ENCODE peak calls at places on chromosomes 16 and 17, in ten cellular contexts. X is A549, U is neural crest cell, K is heart right ventricle, T is IMR-90, B is lower leg skin, Y is esophagus muscularis mucosa, Z is fibroblast of mammary gland, D is ascending aorta, A is upper lobe of right lung. L is an unnamed sample.

GRCh38 chr17:27620721-27621120 is 10.3 kb upstream of the LGALS9 start:
- DNase-seq in Z (no peak), B (no peak), Y (no peak), K (no peak), A (no peak), T (no peak), X (no peak), U (no peak), D (no peak), L (no peak)

GRCh38 chr17:81295678-81296381 is 723 bp upstream of the SLC38A10 start:
- DNase-seq in Y (no peak), B (no peak), Z (peak), D (no peak), U (no peak), A (peak), X (peak), T (peak), K (no peak), L (no peak)

GRCh38 chr17:36657763-36658490 is 56.5 kb downstream of the MRM1 start:
- DNase-seq in Z (no peak), A (no peak), X (peak), D (no peak), Y (no peak), B (no peak), T (no peak), U (peak), K (no peak), L (peak)

GRCh38 chr16:84507011-84507982 is 2.8 kb upstream of the MEAK7 start:
- DNase-seq in X (no peak), Z (no peak), T (no peak), K (no peak), Y (no peak), U (no peak), D (no peak), B (peak), A (peak), L (no peak)

GRCh38 chr16:27239026-27239425 is 29.5 kb downstream of the NSMCE1 start:
- DNase-seq in Y (no peak), U (no peak), D (no peak), A (peak), K (no peak), X (no peak), Z (no peak), T (no peak), B (peak), L (no peak)

GRCh38 chr17:40648326-40648968 is 829 bp upstream of the SMARCE1 start:
- DNase-seq in K (no peak), D (no peak), U (peak), B (peak), Y (no peak), X (no peak), T (peak), A (no peak), Z (peak), L (peak)

GRCh38 chr16:18841833-18842525 is 40.6 kb upstream of the ARL6IP1 start:
- DNase-seq in X (no peak), U (no peak), B (no peak), A (no peak), Z (no peak), Y (no peak), T (no peak), D (no peak), K (no peak), L (no peak)

GRCh38 chr16:82609140-82609539 is 17.6 kb upstream of the CDH13 start:
- DNase-seq in A (no peak), Z (no peak), U (no peak), Y (no peak), T (no peak), B (no peak), K (peak), X (no peak), D (no peak), L (no peak)

GRCh38 chr17:62718420-62718819 is 89.7 kb downstream of the MARCHF10 start:
- DNase-seq in X (no peak), T (peak), U (no peak), B (peak), D (no peak), Z (peak), Y (no peak), K (no peak), A (no peak), L (no peak)

GRCh38 chr16:80298676-80299075 is 242.1 kb upstream of the DYNLRB2 start:
- DNase-seq in K (no peak), Y (no peak), A (no peak), X (no peak), Z (no peak), T (no peak), B (no peak), U (no peak), D (no peak), L (no peak)

GRCh38 chr16:4537376-4538066 is 1.1 kb downstream of the CDIP1 start:
- DNase-seq in Z (no peak), U (no peak), K (no peak), Y (no peak), B (peak), D (no peak), T (no peak), A (no peak), X (no peak), L (peak)

GRCh38 chr16:48617711-48618148 is 7.8 kb upstream of the N4BP1 start:
- DNase-seq in Y (no peak), K (peak), A (no peak), B (peak), Z (peak), X (no peak), U (no peak), T (peak), D (no peak), L (no peak)

GRCh38 chr17:63295288-63295687 is 150.8 kb downstream of the CYB561 start:
- DNase-seq in D (no peak), A (no peak), X (no peak), T (peak), Z (no peak), U (no peak), K (no peak), Y (no peak), B (no peak), L (no peak)

GRCh38 chr16:14405611-14406537 is 224.2 kb downstream of the PARN start:
- DNase-seq in A (no peak), Z (no peak), Y (no peak), T (no peak), K (no peak), B (peak), D (no peak), X (peak), U (peak), L (peak)

GRCh38 chr17:21689604-21690003 is 2.7 kb upstream of the KCNJ18 start:
- DNase-seq in Z (peak), Y (no peak), X (peak), U (no peak), A (no peak), D (no peak), B (no peak), T (peak), K (no peak), L (no peak)

GRCh38 chr16:2001456-2002355 is 7.9 kb downstream of the ZNF598 start:
- DNase-seq in B (no peak), X (no peak), T (no peak), K (no peak), D (no peak), U (no peak), A (no peak), Y (no peak), Z (no peak), L (no peak)

GRCh38 chr16:3582276-3583165 is 5.3 kb upstream of the NLRC3 start:
- DNase-seq in X (no peak), D (no peak), K (no peak), Z (no peak), B (no peak), Y (no peak), T (no peak), A (no peak), U (no peak), L (no peak)

GRCh38 chr16:82639666-82640336 is 13.0 kb downstream of the CDH13 start:
- DNase-seq in U (peak), Y (no peak), T (peak), X (peak), A (peak), D (no peak), Z (peak), B (no peak), K (peak), L (peak)

GRCh38 chr16:56662357-56663354 is 4.9 kb downstream of the MT1F start:
- DNase-seq in K (no peak), Z (no peak), D (no peak), Y (no peak), B (no peak), X (no peak), U (no peak), T (no peak), A (no peak), L (no peak)

GRCh38 chr16:87127061-87127765 is 190.0 kb downstream of the C16orf95 start:
- DNase-seq in X (no peak), K (peak), D (no peak), U (no peak), Z (no peak), T (peak), Y (no peak), A (no peak), B (peak), L (no peak)

GRCh38 chr16:49489686-49490320 is 116.2 kb downstream of the C16orf78 start:
- DNase-seq in D (no peak), T (no peak), U (no peak), Y (no peak), K (no peak), B (peak), Z (no peak), X (no peak), A (peak), L (peak)

GRCh38 chr17:50918933-50919296 is 52.8 kb upstream of the TOB1 start:
- DNase-seq in T (peak), D (no peak), Z (peak), Y (no peak), K (no peak), A (no peak), B (no peak), U (no peak), X (no peak), L (no peak)

GRCh38 chr17:33974276-33974675 is 280.8 kb upstream of the CCL2 start:
- DNase-seq in Y (no peak), U (no peak), D (no peak), Z (no peak), X (no peak), K (no peak), T (no peak), B (no peak), A (no peak), L (no peak)

GRCh38 chr17:6713918-6714271 is 726 bp upstream of the SLC13A5 start:
- DNase-seq in Z (no peak), Y (no peak), D (no peak), A (no peak), T (no peak), B (peak), K (no peak), U (no peak), X (no peak), L (peak)

GRCh38 chr17:40071720-40072480 is 9.1 kb downstream of the THRA start:
- DNase-seq in Y (peak), U (no peak), Z (no peak), B (peak), X (peak), T (no peak), D (no peak), A (peak), K (peak), L (no peak)

GRCh38 chr17:59387351-59388069 is 56.1 kb downstream of the YPEL2 start:
- DNase-seq in T (no peak), K (no peak), Y (no peak), X (no peak), A (no peak), D (no peak), B (no peak), Z (no peak), U (no peak), L (peak)
- TF ChIP-seq CTCF in T (no peak), K (no peak), Y (no peak), X (no peak), A (no peak), D (no peak), B (no peak), Z (no peak), U (no peak), L (no peak)

DNA sequence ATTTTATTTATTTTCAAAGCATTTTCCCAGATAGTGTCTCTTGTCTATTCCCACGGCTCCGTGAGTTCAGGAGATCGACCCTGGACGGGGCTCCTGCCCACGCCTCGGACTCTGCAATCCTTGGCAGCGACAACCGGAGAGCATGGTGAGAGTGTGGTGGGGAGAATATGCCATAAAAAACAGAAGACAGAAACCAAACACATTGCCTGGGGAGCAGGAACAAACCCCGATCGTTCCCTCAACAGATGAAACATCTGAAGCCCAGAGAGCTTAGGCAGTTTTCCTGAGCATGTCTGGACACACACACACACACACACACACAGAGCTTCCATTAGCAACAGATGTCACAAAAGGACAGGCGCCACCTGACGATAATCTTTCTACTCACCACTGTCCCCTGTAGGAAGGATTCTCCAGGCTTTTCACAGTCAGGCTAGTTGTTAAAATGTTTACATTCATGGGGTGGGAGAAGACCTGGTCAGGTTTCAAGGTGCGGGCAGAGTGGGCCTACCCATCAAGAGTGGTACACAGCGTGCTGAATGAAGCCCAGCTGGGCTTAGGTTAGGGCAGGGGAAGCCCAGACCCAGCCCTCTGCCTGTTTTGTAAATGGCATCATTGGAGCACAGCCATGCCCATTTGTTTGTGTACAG is 230.4 kb upstream of the TNRC6C start:
- DNase-seq in Z (peak), Y (peak), X (peak), B (peak), U (no peak), T (no peak), D (no peak), K (peak), A (no peak), L (no peak)
- TF ChIP-seq CTCF in Z (peak), Y (no peak), X (no peak), B (no peak), U (peak), T (no peak), D (no peak), K (peak), A (no peak), L (no peak)

GRCh38 chr16:67233596-67233995 is 6.7 kb downstream of the TMEM208 start:
- DNase-seq in Z (no peak), D (no peak), T (no peak), B (no peak), A (no peak), U (no peak), K (no peak), Y (no peak), X (no peak), L (no peak)
- TF ChIP-seq CTCF in Z (no peak), D (no peak), T (no peak), B (no peak), A (no peak), U (no peak), K (no peak), Y (no peak), X (no peak), L (no peak)

DNA sequence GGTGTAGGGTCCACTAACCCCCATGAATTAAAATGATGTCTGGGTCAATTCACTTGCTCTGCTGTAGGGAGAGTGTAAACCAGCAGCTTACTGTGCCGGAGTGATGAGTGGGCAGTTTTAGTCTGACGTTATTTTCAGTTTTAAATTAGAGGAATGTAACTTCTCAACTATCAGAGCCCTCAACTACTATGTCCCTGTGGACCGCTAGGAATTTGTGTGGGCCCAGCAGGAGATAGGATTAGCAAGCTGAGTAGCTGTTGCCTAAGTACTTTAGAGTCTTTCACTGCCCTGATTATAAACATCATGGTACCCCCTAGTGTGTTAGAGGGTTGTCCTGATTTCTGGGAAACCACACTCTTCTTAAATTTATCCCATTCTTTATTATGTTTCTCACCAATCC is 11.4 kb downstream of the MARVELD3 start:
- DNase-seq in A (no peak), Y (no peak), B (no peak), Z (peak), U (no peak), D (no peak), X (no peak), T (peak), K (no peak), L (no peak)
- TF ChIP-seq CTCF in A (no peak), Y (no peak), B (no peak), Z (no peak), U (no peak), D (no peak), X (no peak), T (no peak), K (no peak), L (no peak)

DNA sequence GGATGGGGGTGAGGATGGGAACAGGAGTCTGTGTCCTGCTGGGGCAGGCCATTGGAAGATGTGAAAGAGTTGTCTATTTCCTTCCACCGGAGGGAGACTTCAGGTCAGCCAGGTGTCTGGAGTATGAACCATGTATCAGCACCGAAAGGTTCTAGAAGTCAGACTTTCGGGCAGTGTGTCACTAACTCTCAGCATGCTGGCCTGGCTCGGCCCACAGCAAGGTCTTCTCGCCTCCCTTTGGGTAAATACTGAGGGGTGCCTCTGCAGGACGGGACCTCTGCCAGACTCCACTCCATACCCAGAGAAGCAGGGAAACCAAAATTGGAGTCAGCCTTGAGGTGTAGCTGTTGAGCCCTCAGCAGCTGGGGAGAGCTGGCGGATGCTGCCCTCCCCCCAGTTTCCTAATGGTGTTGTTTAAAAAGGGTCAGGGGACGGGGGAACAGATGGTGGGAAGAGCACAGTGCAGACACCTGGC is 507 bp downstream of the CIITA start:
- DNase-seq in K (no peak), Y (no peak), Z (no peak), X (no peak), T (no peak), B (no peak), D (no peak), U (no peak), A (peak), L (no peak)
- TF ChIP-seq CTCF in K (no peak), Y (no peak), Z (no peak), X (no peak), T (no peak), B (no peak), D (no peak), U (no peak), A (no peak), L (no peak)

GRCh38 chr17:18038149-18038850 is 668 bp downstream of the ATPAF2 start:
- DNase-seq in Z (no peak), A (no peak), D (no peak), X (no peak), U (no peak), Y (no peak), T (peak), K (no peak), B (no peak), L (no peak)

GRCh38 chr17:18039535-18040286 is 503 bp downstream of the GID4 start:
- DNase-seq in Y (no peak), Z (no peak), D (no peak), A (peak), B (peak), T (no peak), U (no peak), X (peak), K (no peak), L (peak)

GRCh38 chr17:18040287-18040858 is 1.2 kb downstream of the GID4 start:
- DNase-seq in T (no peak), D (no peak), B (no peak), X (no peak), A (no peak), Z (no peak), U (no peak), Y (no peak), K (no peak), L (peak)

GRCh38 chr17:18037482-18037881 is 1.5 kb downstream of the ATPAF2 start:
- DNase-seq in X (no peak), B (no peak), T (no peak), U (no peak), K (no peak), D (no peak), Z (no peak), Y (no peak), A (no peak), L (no peak)

DNA sequence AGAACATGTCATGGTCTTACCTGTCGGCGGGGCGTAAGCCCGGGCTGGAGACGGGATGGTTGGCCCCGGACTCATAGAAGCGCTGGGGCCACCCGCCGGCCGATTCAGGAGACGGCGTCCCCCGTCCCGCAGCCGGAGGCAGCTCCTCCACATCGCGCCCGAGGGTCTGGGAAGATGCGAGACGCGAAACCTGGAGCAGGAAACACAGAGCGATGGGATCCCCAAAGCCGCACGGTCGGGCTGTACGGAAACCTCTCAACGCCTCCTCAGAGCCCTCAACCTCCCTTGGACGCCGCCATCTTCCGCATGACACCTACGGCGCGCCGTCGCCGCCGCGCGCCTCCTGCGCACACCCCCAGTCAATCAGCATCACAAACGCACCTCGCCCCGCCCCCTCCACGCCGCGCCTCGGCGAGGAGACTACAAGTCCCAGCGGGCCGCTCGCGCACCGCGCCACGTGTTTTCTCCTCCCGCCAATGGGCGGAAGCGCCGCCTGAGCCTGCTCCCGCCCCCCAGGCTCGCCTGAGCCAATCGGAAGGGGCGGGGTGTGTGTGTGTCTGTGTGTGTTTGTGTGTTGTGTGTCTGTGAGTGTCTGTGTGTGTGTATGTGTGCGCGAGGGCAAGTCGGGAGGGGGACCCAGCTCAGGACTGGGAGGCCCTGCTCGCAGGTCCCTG is at the start of the genes ATPAF2 and GID4:
- DNase-seq in B (peak), U (peak), X (peak), Y (peak), Z (peak), T (peak), D (peak), K (peak), A (peak), L (peak)
- TF ChIP-seq CTCF in B (no peak), U (peak), X (peak), Y (no peak), Z (no peak), T (no peak), D (no peak), K (no peak), A (no peak), L (no peak)

GRCh38 chr17:48162946-48163506 is 55.5 kb downstream of the SNX11 start:
- DNase-seq in B (no peak), Y (no peak), K (no peak), Z (no peak), A (no peak), U (no peak), D (no peak), T (no peak), X (peak), L (no peak)

GRCh38 chr17:48161127-48161905 is 53.8 kb downstream of the SNX11 start:
- DNase-seq in A (no peak), B (no peak), Y (no peak), X (no peak), D (no peak), K (no peak), Z (no peak), T (no peak), U (no peak), L (no peak)

GRCh38 chr17:48162305-48162934 is 54.9 kb downstream of the SNX11 start:
- DNase-seq in B (no peak), U (no peak), X (peak), T (no peak), Y (no peak), D (no peak), K (no peak), A (no peak), Z (no peak), L (no peak)

GRCh38 chr17:48160177-48160967 is 52.8 kb downstream of the SNX11 start:
- DNase-seq in T (no peak), A (no peak), B (no peak), D (no peak), K (no peak), Y (no peak), U (no peak), Z (no peak), X (no peak), L (no peak)

GRCh38 chr17:48163809-48164208 is 56.2 kb downstream of the SNX11 start:
- DNase-seq in Y (no peak), U (no peak), K (no peak), D (no peak), B (no peak), Z (no peak), X (no peak), A (no peak), T (no peak), L (no peak)
- TF ChIP-seq CTCF in Y (no peak), U (no peak), K (no peak), D (no peak), B (no peak), Z (no peak), X (peak), A (no peak), T (no peak), L (no peak)

GRCh38 chr17:58728831-58729230 is 26.8 kb upstream of the PPM1E start:
- DNase-seq in D (no peak), Y (no peak), K (no peak), B (no peak), U (no peak), A (no peak), T (peak), X (no peak), Z (peak), L (no peak)
- TF ChIP-seq CTCF in D (no peak), Y (no peak), K (no peak), B (no peak), U (no peak), A (no peak), T (no peak), X (no peak), Z (no peak), L (no peak)

GRCh38 chr16:15457958-15458357 is 23.6 kb downstream of the BMERB1 start:
- DNase-seq in K (no peak), B (no peak), X (no peak), A (no peak), Y (no peak), D (no peak), U (no peak), T (no peak), Z (no peak), L (no peak)
- TF ChIP-seq CTCF in K (no peak), B (no peak), X (no peak), A (no peak), Y (no peak), D (no peak), U (no peak), T (no peak), Z (no peak), L (no peak)

L was measured in glutamatergic neuron.